ENCODE peak calls at places on chromosomes 16 and 17, in four cellular contexts. One of them, this sample, is unnamed. For H3K27me3, the result is how much of the 10 kb centered on the place peaks cover.

GRCh38 chr16:23499801-23500200 is 10.5 kb downstream of the GGA2 start:
- DNase-seq in left lung: no peak
- DNase-seq in HCT116: no peak
- DNase-seq in endodermal cell: peak
- DNase-seq in this sample: peak

GRCh38 chr16:6571044-6571443 is 761.6 kb upstream of the RBFOX1 start:
- DNase-seq in left lung: no peak
- DNase-seq in HCT116: no peak
- DNase-seq in endodermal cell: peak
- DNase-seq in this sample: peak

GRCh38 chr16:28001642-28002041 is 61.9 kb downstream of the GSG1L start:
- DNase-seq in left lung: no peak
- DNase-seq in HCT116: no peak
- DNase-seq in endodermal cell: peak
- DNase-seq in this sample: no peak

GRCh38 chr17:61415374-61416210 is 15.9 kb downstream of the TBX2 start:
- DNase-seq in HCT116: no peak
- DNase-seq in endodermal cell: peak
- DNase-seq in left lung: peak
- DNase-seq in this sample: peak

GRCh38 chr17:74408262-74408661 is 23.6 kb upstream of the GPRC5C start:
- DNase-seq in HCT116: no peak
- DNase-seq in left lung: peak
- DNase-seq in endodermal cell: no peak
- DNase-seq in this sample: peak

GRCh38 chr16:29943846-29944669 is 17.8 kb upstream of the TMEM219 start:
- DNase-seq in HCT116: peak
- DNase-seq in left lung: peak
- DNase-seq in endodermal cell: peak
- DNase-seq in this sample: peak

GRCh38 chr17:31373150-31374082 is 18.1 kb upstream of the RAB11FIP4 start:
- DNase-seq in HCT116: peak
- DNase-seq in left lung: no peak
- DNase-seq in endodermal cell: no peak
- DNase-seq in this sample: no peak

GRCh38 chr16:80319181-80319580 is 221.6 kb upstream of the DYNLRB2 start:
- DNase-seq in HCT116: no peak
- DNase-seq in left lung: no peak
- DNase-seq in endodermal cell: no peak
- DNase-seq in this sample: peak

GRCh38 chr17:66383353-66383752 is 80.9 kb downstream of the PRKCA start:
- DNase-seq in left lung: no peak
- DNase-seq in endodermal cell: no peak
- DNase-seq in HCT116: no peak
- DNase-seq in this sample: no peak

GRCh38 chr16:78142784-78143183 is 43.3 kb downstream of the WWOX start:
- DNase-seq in HCT116: no peak
- DNase-seq in left lung: no peak
- DNase-seq in endodermal cell: no peak
- DNase-seq in this sample: no peak

GRCh38 chr17:494601-495195 is 142.1 kb upstream of the RPH3AL start:
- DNase-seq in endodermal cell: no peak
- DNase-seq in left lung: no peak
- DNase-seq in HCT116: no peak
- DNase-seq in this sample: no peak
- H3K4me3 ChIP-seq in endodermal cell: no peak
- H3K4me3 ChIP-seq in left lung: no peak
- H3K4me3 ChIP-seq in HCT116: no peak
- H3K4me3 ChIP-seq in this sample: no peak

GRCh38 chr16:8669481-8669880 is 4.9 kb upstream of the ABAT start:
- DNase-seq in endodermal cell: no peak
- DNase-seq in left lung: no peak
- DNase-seq in HCT116: no peak
- DNase-seq in this sample: no peak
- H3K27me3 ChIP-seq in endodermal cell: under half
- H3K27me3 ChIP-seq in left lung: under half
- H3K27me3 ChIP-seq in HCT116: under half
- H3K27me3 ChIP-seq in this sample: under half

DNA sequence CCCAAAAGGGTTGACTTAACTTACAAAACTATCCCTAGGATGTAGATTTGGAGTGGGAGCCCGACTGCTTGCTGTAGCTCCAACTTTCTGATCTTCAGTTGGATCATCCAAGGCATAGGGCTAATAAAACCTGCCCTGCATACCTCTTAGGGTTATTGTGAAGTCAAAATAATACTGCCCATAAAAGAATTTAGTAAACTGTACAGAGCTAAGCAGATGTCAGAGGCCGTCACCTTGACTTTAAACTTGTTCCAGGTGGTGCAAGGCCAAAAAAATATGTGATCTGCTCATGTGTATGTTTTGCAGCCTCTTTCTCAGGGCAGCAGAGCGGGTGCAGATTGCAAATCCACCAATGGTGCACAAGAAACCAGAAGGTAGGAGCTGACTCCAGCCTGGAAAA is 180.6 kb downstream of the MAP2K4 start:
- DNase-seq in left lung: no peak
- DNase-seq in endodermal cell: no peak
- DNase-seq in HCT116: no peak
- DNase-seq in this sample: no peak
- H3K4me3 ChIP-seq in left lung: no peak
- H3K4me3 ChIP-seq in endodermal cell: no peak
- H3K4me3 ChIP-seq in HCT116: no peak
- H3K4me3 ChIP-seq in this sample: no peak

DNA sequence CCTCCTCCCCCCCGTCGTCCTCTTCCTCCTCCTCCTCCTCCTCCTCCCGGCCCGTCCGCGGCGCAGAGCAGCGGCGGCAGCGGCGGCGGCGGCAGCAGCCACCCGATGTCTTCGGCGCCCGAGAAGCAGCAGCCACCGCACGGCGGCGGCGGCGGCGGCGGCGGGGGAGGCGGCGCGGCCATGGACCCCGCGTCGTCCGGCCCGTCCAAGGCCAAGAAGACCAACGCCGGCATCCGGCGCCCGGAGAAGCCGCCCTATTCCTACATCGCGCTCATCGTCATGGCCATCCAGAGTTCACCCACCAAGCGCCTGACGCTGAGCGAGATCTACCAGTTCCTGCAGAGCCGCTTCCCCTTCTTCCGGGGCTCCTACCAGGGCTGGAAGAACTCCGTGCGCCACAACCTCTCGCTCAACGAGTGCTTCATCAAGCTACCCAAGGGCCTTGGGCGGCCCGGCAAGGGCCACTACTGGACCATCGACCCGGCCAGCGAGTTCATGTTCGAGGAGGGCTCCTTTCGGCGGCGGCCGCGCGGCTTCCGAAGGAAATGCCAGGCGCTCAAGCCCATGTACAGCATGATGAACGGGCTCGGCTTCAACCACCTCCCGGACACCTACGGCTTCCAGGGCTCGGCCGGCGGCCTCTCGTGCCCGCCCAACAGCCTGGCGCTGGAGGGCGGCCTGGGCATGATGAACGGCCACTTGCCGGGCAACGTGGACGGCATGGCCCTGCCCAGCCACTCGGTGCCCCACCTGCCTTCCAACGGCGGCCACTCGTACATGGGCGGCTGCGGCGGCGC is at the start of gene FOXF1:
- DNase-seq in left lung: no peak
- DNase-seq in HCT116: no peak
- DNase-seq in endodermal cell: peak
- DNase-seq in this sample: no peak
- H3K27me3 ChIP-seq in left lung: half or more
- H3K27me3 ChIP-seq in HCT116: under half
- H3K27me3 ChIP-seq in endodermal cell: half or more
- H3K27me3 ChIP-seq in this sample: half or more

GRCh38 chr17:37300683-37301082 is 75.1 kb upstream of the C17orf78 start:
- DNase-seq in HCT116: no peak
- DNase-seq in endodermal cell: no peak
- DNase-seq in left lung: no peak
- DNase-seq in this sample: no peak
- H3K4me3 ChIP-seq in HCT116: no peak
- H3K4me3 ChIP-seq in endodermal cell: no peak
- H3K4me3 ChIP-seq in left lung: no peak
- H3K4me3 ChIP-seq in this sample: no peak

GRCh38 chr17:43529977-43530302 is 16.2 kb downstream of the ETV4 start:
- DNase-seq in endodermal cell: no peak
- DNase-seq in HCT116: no peak
- DNase-seq in left lung: no peak
- DNase-seq in this sample: no peak
- H3K27me3 ChIP-seq in endodermal cell: under half
- H3K27me3 ChIP-seq in HCT116: under half
- H3K27me3 ChIP-seq in left lung: under half
- H3K27me3 ChIP-seq in this sample: under half

GRCh38 chr16:1533443-1533951 is at the start of gene TMEM204:
- DNase-seq in left lung: no peak
- DNase-seq in endodermal cell: no peak
- DNase-seq in HCT116: no peak
- DNase-seq in this sample: peak

GRCh38 chr16:1531638-1531910 is 1.9 kb upstream of the TMEM204 start:
- DNase-seq in left lung: no peak
- DNase-seq in endodermal cell: no peak
- DNase-seq in HCT116: no peak
- DNase-seq in this sample: no peak

GRCh38 chr16:1532081-1532760 is 1.2 kb upstream of the TMEM204 start:
- DNase-seq in endodermal cell: no peak
- DNase-seq in left lung: no peak
- DNase-seq in HCT116: no peak
- DNase-seq in this sample: no peak

GRCh38 chr16:1534021-1535020 is 855 bp downstream of the TMEM204 start:
- DNase-seq in HCT116: no peak
- DNase-seq in left lung: no peak
- DNase-seq in endodermal cell: no peak
- DNase-seq in this sample: peak

DNA sequence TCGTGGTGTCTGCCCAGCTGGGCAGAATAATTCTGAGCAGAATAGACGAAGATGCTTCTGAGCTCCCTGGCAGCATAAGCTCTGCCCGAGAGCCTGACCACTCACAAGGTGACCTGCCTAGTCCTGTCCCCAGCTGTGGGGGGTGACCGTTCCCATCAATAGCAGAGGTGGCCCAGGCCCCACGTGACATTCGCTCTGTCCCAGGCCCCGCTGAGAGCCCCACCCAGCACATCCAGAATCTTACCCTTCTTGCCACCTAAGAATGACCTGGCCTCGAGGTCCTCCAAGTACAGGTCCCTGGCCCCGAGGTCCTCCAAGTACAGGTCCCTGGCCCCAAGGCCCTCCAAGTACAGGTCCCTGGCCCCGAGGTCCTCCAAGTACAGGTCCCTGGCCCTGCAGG is 695 bp upstream of the TMEM204 start:
- DNase-seq in HCT116: no peak
- DNase-seq in endodermal cell: no peak
- DNase-seq in left lung: no peak
- DNase-seq in this sample: no peak
- H3K4me3 ChIP-seq in HCT116: no peak
- H3K4me3 ChIP-seq in endodermal cell: no peak
- H3K4me3 ChIP-seq in left lung: peak
- H3K4me3 ChIP-seq in this sample: no peak

DNA sequence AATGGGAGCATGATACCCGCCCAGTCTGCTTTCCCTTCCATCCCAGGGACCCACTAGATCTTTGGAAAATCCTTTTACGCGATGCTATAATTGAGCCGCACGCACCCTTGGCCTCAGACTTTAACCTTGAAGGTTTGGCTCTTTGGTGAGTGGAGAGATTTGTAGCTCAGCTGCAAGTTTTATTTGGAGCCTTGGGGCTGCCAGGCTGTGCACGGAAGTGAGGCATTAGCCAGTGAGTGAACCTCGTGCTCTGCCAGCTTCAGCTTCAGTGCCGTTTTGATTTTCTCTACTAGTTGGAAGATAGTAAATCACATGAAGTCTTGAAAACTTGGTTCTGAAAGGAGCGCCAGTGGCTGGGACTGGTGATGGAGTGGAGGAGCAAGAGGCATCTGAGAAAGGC is 17.3 kb downstream of the CRHR1 start:
- DNase-seq in HCT116: no peak
- DNase-seq in left lung: no peak
- DNase-seq in endodermal cell: no peak
- DNase-seq in this sample: no peak
- H3K27me3 ChIP-seq in HCT116: under half
- H3K27me3 ChIP-seq in left lung: under half
- H3K27me3 ChIP-seq in endodermal cell: under half
- H3K27me3 ChIP-seq in this sample: under half

This sample was measured in H7.